ENCODE peak calls at places on chromosomes 4 and X, in four cellular contexts. W, T, K and Z are unnamed samples.

GRCh38 chr4:108830509-108831244 is 67.8 kb upstream of the ETNPPL start:
- DNase-seq in W (no peak), T (peak; percentile 80), K (no peak), Z (no peak)

GRCh38 chr4:156261230-156261629 is 307.6 kb upstream of the CTSO start:
- DNase-seq in W (no peak), T (no peak), K (no peak), Z (peak; percentile 57)

GRCh38 chr4:47933798-47934197 is 19.4 kb upstream of the NFXL1 start:
- DNase-seq in W (no peak), T (no peak), K (no peak), Z (peak; percentile 12)

GRCh38 chr4:152696764-152697250 is 17.0 kb upstream of the TMEM154 start:
- DNase-seq in W (peak; percentile 24), T (no peak), K (peak; percentile 26), Z (peak; percentile 99)

GRCh38 chr4:25908491-25908901 is 5.5 kb upstream of the SMIM20 start:
- DNase-seq in W (no peak), T (no peak), K (no peak), Z (peak; percentile 88)

GRCh38 chr4:181418491-181418890 is 824.7 kb upstream of the TENM3 start:
- DNase-seq in W (no peak), T (no peak), K (no peak), Z (no peak)

GRCh38 chrX:40085086-40085551 is 12.6 kb downstream of the BCOR start:
- DNase-seq in W (no peak), T (no peak), K (no peak), Z (no peak)

GRCh38 chrX:108001218-108001814 is 19.1 kb upstream of the TEX13B start:
- DNase-seq in W (no peak), T (no peak), K (no peak), Z (peak; percentile 14)

GRCh38 chr4:124932447-124932846 is 219.9 kb upstream of the ANKRD50 start:
- DNase-seq in W (no peak), T (no peak), K (no peak), Z (no peak)

GRCh38 chr4:73763877-73764276 is 23.5 kb downstream of the CXCL8 start:
- DNase-seq in W (no peak), T (no peak), K (no peak), Z (no peak)

GRCh38 chr4:114358901-114359300 is 239.7 kb upstream of the UGT8 start:
- DNase-seq in W (no peak), T (no peak), K (no peak), Z (peak; percentile 20)

GRCh38 chrX:36898301-36898700 is 109.9 kb upstream of the FAM47C start:
- DNase-seq in W (no peak), T (no peak), K (no peak), Z (peak; percentile 2)

GRCh38 chrX:29419774-29420553 is 795.4 kb upstream of the MAGEB2 start:
- DNase-seq in W (no peak), T (no peak), K (no peak), Z (no peak)

GRCh38 chrX:150508461-150509367 is 59.7 kb upstream of the MTM1 start:
- DNase-seq in W (no peak), T (peak; percentile 33), K (no peak), Z (no peak)

GRCh38 chrX:71636438-71637252 is 18.3 kb upstream of the CXCR3 start:
- DNase-seq in W (no peak), T (no peak), K (no peak), Z (no peak)

GRCh38 chrX:84118769-84119168 is 69.2 kb downstream of the RPS6KA6 start:
- DNase-seq in W (no peak), T (no peak), K (no peak), Z (peak; percentile 31)

GRCh38 chrX:2694868-2695267 is 3.8 kb downstream of the CD99 start:
- DNase-seq in W (no peak), T (no peak), K (no peak), Z (no peak)

GRCh38 chr4:56666279-56666678 is 14.8 kb downstream of the HOPX start:
- DNase-seq in W (no peak), T (no peak), K (no peak), Z (no peak)

GRCh38 chrX:11908371-11908770 is 150.3 kb downstream of the MSL3 start:
- DNase-seq in W (no peak), T (no peak), K (peak; percentile 1), Z (peak; percentile 25)

GRCh38 chr4:138864961-138865720 is 150.4 kb upstream of the NOCT start:
- DNase-seq in W (no peak), T (no peak), K (no peak), Z (no peak)

GRCh38 chr4:138223191-138223910 is 18.8 kb downstream of the SLC7A11 start:
- DNase-seq in W (no peak), T (no peak), K (no peak), Z (no peak)

GRCh38 chr4:65656008-65656407 is 14.3 kb downstream of the EPHA5 start:
- DNase-seq in W (no peak), T (no peak), K (no peak), Z (no peak)

GRCh38 chr4:169741569-169741968 is 16.2 kb downstream of the HPF1 start:
- DNase-seq in W (no peak), T (no peak), K (no peak), Z (peak; percentile 14)

GRCh38 chrX:16743604-16744325 is 24.4 kb downstream of the SYAP1 start:
- DNase-seq in W (no peak), T (no peak), K (no peak), Z (peak; percentile 90)

GRCh38 chr4:25903905-25904747 is 9.9 kb upstream of the SMIM20 start:
- DNase-seq in W (no peak), T (no peak), K (no peak), Z (no peak)

GRCh38 chrX:105552395-105552794 is 269.9 kb upstream of the NRK start:
- DNase-seq in W (no peak), T (no peak), K (no peak), Z (peak; percentile 94)

GRCh38 chr4:12409507-12410190 is 981.0 kb upstream of the HS3ST1 start:
- DNase-seq in W (no peak), T (no peak), K (no peak), Z (peak; percentile 46)

GRCh38 chrX:103531002-103531401 is 11.7 kb upstream of the RAB40A start:
- DNase-seq in W (no peak), T (no peak), K (no peak), Z (no peak)

GRCh38 chrX:2638279-2638678 is 52.8 kb upstream of the CD99 start:
- DNase-seq in W (no peak), T (no peak), K (no peak), Z (no peak)

GRCh38 chr4:44071959-44072955 is 376.4 kb downstream of the KCTD8 start:
- DNase-seq in W (no peak), T (no peak), K (no peak), Z (no peak)

GRCh38 chr4:151438154-151438553 is 29.2 kb downstream of the FHIP1A start:
- DNase-seq in W (no peak), T (no peak), K (no peak), Z (no peak)

GRCh38 chr4:187849556-187850245 is 145.9 kb upstream of the ZFP42 start:
- DNase-seq in W (no peak), T (no peak), K (no peak), Z (no peak)

GRCh38 chrX:49226946-49227345 is 6.2 kb downstream of the CACNA1F start:
- DNase-seq in W (no peak), T (no peak), K (no peak), Z (no peak)

GRCh38 chrX:54173791-54174190 is 9.3 kb downstream of the FAM120C start:
- DNase-seq in W (no peak), T (no peak), K (no peak), Z (no peak)

GRCh38 chr4:143586080-143586479 is 72.6 kb downstream of the SMARCA5 start:
- DNase-seq in W (no peak), T (no peak), K (no peak), Z (no peak)

GRCh38 chr4:162201673-162202072 is 37.9 kb upstream of the FSTL5 start:
- DNase-seq in W (no peak), T (no peak), K (no peak), Z (no peak)

GRCh38 chr4:158777423-158777822 is 8.6 kb downstream of the FNIP2 start:
- DNase-seq in W (no peak), T (no peak), K (no peak), Z (no peak)

GRCh38 chr4:81724925-81725329 is 253.2 kb upstream of the RASGEF1B start:
- DNase-seq in W (no peak), T (peak; percentile 55), K (peak; percentile 38), Z (peak; percentile 57)

GRCh38 chr4:30776451-30776850 is 56.3 kb downstream of the PCDH7 start:
- DNase-seq in W (no peak), T (no peak), K (no peak), Z (no peak)

GRCh38 chr4:53015681-53016080 is 153.6 kb downstream of the RASL11B start:
- DNase-seq in W (no peak), T (no peak), K (no peak), Z (no peak)